ENCODE peak calls at places on chromosomes 1 and 21, in six cellular contexts. V, J, I, Z, F and E are unnamed samples.

GRCh38 chr1:27931184-27931583 is 3.6 kb upstream of the SMPDL3B start:
- DNase-seq in V (no peak), J (no peak), I (no peak), Z (no peak), F (no peak), E (no peak)

GRCh38 chr21:41216486-41216885 is 48.5 kb downstream of the BACE2 start:
- DNase-seq in V (peak; percentile 8), J (no peak), I (no peak), Z (no peak), F (no peak), E (no peak)

GRCh38 chr1:77925966-77926365 is 37.5 kb downstream of the NEXN start:
- DNase-seq in V (peak; percentile 27), J (no peak), I (no peak), Z (no peak), F (no peak), E (no peak)

GRCh38 chr1:185857447-185857846 is 123.3 kb downstream of the HMCN1 start:
- DNase-seq in V (no peak), J (no peak), I (no peak), Z (peak; percentile 34), F (no peak), E (no peak)

GRCh38 chr1:172990598-172991215 is 60.0 kb downstream of the TNFSF18 start:
- DNase-seq in V (peak; percentile 81), J (no peak), I (no peak), Z (peak; percentile 90), F (no peak), E (no peak)

GRCh38 chr1:156781585-156782186 is 14.4 kb downstream of the PRCC start:
- DNase-seq in V (peak; percentile 56), J (no peak), I (no peak), Z (peak; percentile 61), F (no peak), E (peak; percentile 42)

GRCh38 chr21:14073615-14074014 is 137.1 kb downstream of the LIPI start:
- DNase-seq in V (no peak), J (no peak), I (no peak), Z (no peak), F (no peak), E (no peak)

GRCh38 chr1:212162635-212163034 is 122.6 kb upstream of the PPP2R5A start:
- DNase-seq in V (peak; percentile 84), J (no peak), I (no peak), Z (peak; percentile 77), F (peak; percentile 76), E (no peak)

GRCh38 chr1:93346472-93346991 is 825 bp downstream of the DR1 start:
- DNase-seq in V (peak; percentile 10), J (no peak), I (no peak), Z (peak; percentile 30), F (no peak), E (no peak)

GRCh38 chr1:118266436-118266835 is 81.4 kb upstream of the SPAG17 start:
- DNase-seq in V (no peak), J (no peak), I (no peak), Z (no peak), F (no peak), E (peak; percentile 42)

GRCh38 chr1:37177230-37177864 is 143.0 kb upstream of the GRIK3 start:
- DNase-seq in V (peak; percentile 29), J (no peak), I (peak; percentile 28), Z (no peak), F (no peak), E (no peak)

GRCh38 chr1:224432672-224433040 is 1.9 kb downstream of the WDR26 start:
- DNase-seq in V (peak; percentile 42), J (no peak), I (no peak), Z (peak; percentile 16), F (no peak), E (no peak)

GRCh38 chr1:28885472-28885877 is 28.9 kb upstream of the EPB41 start:
- DNase-seq in V (no peak), J (no peak), I (no peak), Z (no peak), F (no peak), E (no peak)

GRCh38 chr1:168923521-168924136 is 182.9 kb upstream of the ATP1B1 start:
- DNase-seq in V (no peak), J (no peak), I (no peak), Z (no peak), F (no peak), E (no peak)

GRCh38 chr1:97348599-97349265 is 572.1 kb downstream of the DPYD start:
- DNase-seq in V (peak; percentile 76), J (no peak), I (no peak), Z (peak; percentile 87), F (no peak), E (no peak)

GRCh38 chr1:34757386-34757785 is 2.2 kb upstream of the GJB4 start:
- DNase-seq in V (no peak), J (no peak), I (no peak), Z (no peak), F (no peak), E (no peak)

GRCh38 chr1:115098979-115099692 is 9.8 kb upstream of the TSPAN2 start:
- DNase-seq in V (peak; percentile 52), J (no peak), I (no peak), Z (peak; percentile 75), F (peak; percentile 38), E (peak; percentile 49)

GRCh38 chr1:37033355-37034291 is 692 bp downstream of the GRIK3 start:
- DNase-seq in V (no peak), J (no peak), I (no peak), Z (no peak), F (no peak), E (no peak)

GRCh38 chr1:228956864-228957263 is 221.6 kb downstream of the RHOU start:
- DNase-seq in V (peak; percentile 46), J (no peak), I (no peak), Z (no peak), F (no peak), E (no peak)

GRCh38 chr1:57674803-57675202 is 250.9 kb upstream of the DAB1 start:
- DNase-seq in V (peak; percentile 11), J (no peak), I (no peak), Z (no peak), F (no peak), E (no peak)

GRCh38 chr1:147514233-147514632 is 27.1 kb upstream of the BCL9 start:
- DNase-seq in V (no peak), J (no peak), I (no peak), Z (no peak), F (no peak), E (no peak)

GRCh38 chr1:147509786-147510360 is 31.4 kb upstream of the BCL9 start:
- DNase-seq in V (peak; percentile 35), J (no peak), I (no peak), Z (no peak), F (peak; percentile 45), E (no peak)

GRCh38 chr1:147516157-147516917 is 25.0 kb upstream of the BCL9 start:
- DNase-seq in V (no peak), J (no peak), I (no peak), Z (no peak), F (no peak), E (no peak)

GRCh38 chr1:147515046-147515869 is 26.0 kb upstream of the BCL9 start:
- DNase-seq in V (peak; percentile 77), J (peak; percentile 48), I (no peak), Z (peak; percentile 50), F (no peak), E (peak; percentile 72)
- TF ChIP-seq CTCF in V (no peak), J (no peak), I (no peak), Z (no peak), F (peak; percentile 54), E (peak; percentile 31)

DNA sequence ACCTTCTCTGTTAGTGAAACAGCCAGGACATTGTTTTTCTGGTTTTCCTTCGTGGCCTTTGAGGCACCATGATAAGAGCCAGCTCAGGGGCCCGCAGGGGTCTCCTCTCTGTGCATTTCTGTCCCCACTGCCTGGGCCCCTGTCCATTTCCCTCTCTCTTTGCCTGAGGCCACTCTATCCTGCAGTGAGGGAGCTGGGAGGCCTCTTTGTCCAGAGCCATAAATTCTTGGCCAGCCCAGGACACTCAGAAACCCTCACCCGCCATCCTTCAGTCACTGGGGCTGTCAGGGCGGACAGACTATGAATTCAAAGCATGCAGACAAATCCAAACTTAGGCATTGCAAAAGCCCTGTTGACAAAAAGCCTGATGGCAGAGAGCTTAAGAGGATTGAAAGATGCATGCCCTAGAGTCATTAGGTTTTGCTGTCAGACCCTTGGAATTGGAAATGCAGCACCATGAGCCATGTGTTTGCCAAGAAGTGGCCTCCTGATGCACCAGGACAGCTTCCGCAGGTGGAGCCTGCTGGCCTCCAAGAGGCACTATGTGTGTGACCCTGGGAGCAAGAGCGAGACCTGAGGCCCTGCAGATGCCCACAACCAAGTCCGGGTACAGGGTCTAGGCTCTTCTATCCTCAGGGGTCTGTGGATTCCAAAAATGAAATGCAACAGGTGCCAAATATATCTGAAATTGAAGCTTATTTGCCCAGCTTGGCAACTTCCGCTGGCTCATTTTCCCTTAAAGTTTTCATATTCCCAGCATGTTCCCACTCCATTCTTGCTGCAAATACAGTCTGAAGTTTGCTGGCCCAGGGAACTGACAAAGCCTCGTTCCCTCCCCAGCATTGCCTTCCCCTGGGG is 178.0 kb downstream of the PGBD5 start:
- DNase-seq in V (no peak), J (no peak), I (no peak), Z (no peak), F (peak; percentile 1), E (no peak)
- H3K36me3 ChIP-seq in V (no peaks in the 10 kb centered on the region), J (peaks cover 11% of the 10 kb centered on the region), I (peaks cover 51% of the 10 kb centered on the region), Z (peaks cover 7% of the 10 kb centered on the region), F (peaks cover 12% of the 10 kb centered on the region), E (peaks cover 1% of the 10 kb centered on the region)

GRCh38 chr1:1460540-1461130 is 10.9 kb upstream of the ATAD3B start:
- DNase-seq in V (no peak), J (no peak), I (no peak), Z (no peak), F (no peak), E (no peak)

GRCh38 chr1:1462318-1462966 is 9.1 kb upstream of the ATAD3B start:
- DNase-seq in V (peak; percentile 56), J (peak; percentile 82), I (peak; percentile 7), Z (no peak), F (peak; percentile 51), E (no peak)

GRCh38 chr1:1463312-1463711 is 8.3 kb upstream of the ATAD3B start:
- DNase-seq in V (no peak), J (no peak), I (no peak), Z (no peak), F (no peak), E (no peak)

GRCh38 chr1:1461721-1462317 is 9.7 kb upstream of the ATAD3B start:
- DNase-seq in V (no peak), J (no peak), I (no peak), Z (no peak), F (no peak), E (no peak)
- TF ChIP-seq CTCF in V (no peak), J (no peak), I (no peak), Z (no peak), F (no peak), E (no peak)

DNA sequence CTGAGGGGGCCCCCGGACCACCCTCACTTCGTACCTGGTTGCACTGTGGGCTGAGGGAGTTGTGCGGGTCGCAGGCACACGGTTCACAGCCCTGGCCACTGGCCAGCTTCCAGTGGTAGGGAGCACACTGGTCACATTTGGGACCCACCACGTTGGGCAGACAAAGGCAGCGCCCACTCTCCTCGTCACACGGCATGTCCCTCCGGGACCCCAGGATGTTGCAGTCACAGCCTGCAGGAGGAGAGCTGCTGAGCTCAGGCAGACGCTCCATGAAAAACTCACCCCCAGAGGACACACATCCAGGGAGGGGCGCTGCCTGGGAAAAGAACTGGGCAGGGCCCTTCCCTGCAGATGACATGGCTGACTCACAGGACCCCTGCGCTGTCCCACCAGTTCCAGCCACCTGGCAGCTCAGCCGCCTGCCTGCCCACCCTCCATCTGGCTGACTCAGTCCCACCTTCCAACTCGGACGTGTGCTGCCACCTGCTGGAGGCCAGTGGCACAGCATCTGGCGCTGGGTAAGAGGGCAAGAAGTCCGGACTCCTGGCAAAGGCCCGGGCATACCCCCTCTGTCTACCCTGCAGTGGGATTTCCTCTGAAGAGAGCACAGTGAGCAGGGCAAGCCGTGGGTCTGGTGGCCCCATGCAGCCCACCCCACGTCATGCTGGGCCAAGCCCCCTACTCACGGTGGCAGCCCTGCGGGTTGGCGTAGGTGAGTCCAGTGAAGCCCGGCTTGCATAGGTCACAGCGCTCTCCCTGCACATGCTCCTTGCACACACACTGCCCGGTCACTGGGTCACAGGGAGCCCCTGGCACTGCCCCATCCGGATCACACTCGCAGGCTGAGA is 24.7 kb downstream of the LAMB3 start:
- DNase-seq in V (peak; percentile 79), J (peak; percentile 66), I (no peak), Z (peak; percentile 61), F (peak; percentile 77), E (no peak)
- H3K36me3 ChIP-seq in V (no peaks in the 10 kb centered on the region), J (no peaks in the 10 kb centered on the region), I (peaks cover 68% of the 10 kb centered on the region), Z (no peaks in the 10 kb centered on the region), F (no peaks in the 10 kb centered on the region), E (no peaks in the 10 kb centered on the region)